ENCODE peak calls at places on chromosomes 5 and 9, in four cellular contexts. B, R, D and W are unnamed samples.

GRCh38 chr5:181152406-181152805 is 5.0 kb downstream of the OR2V2 start:
- DNase-seq in D (no peak), R (no peak), B (peak; percentile 72), W (peak; percentile 44)

GRCh38 chr9:91966503-91966902 is 16.5 kb upstream of the ROR2 start:
- DNase-seq in R (no peak), B (peak; percentile 66), D (no peak), W (no peak)

GRCh38 chr5:64637144-64637543 is 53.2 kb upstream of the SHISAL2B start:
- DNase-seq in R (no peak), D (no peak), B (no peak), W (no peak)

GRCh38 chr9:110626109-110626829 is 42.3 kb upstream of the MUSK start:
- DNase-seq in B (peak; percentile 98), D (no peak), R (no peak), W (no peak)

GRCh38 chr5:22651355-22651754 is 201.8 kb downstream of the CDH12 start:
- DNase-seq in B (no peak), R (no peak), D (no peak), W (no peak)

GRCh38 chr5:168747987-168748777 is 169.0 kb upstream of the PANK3 start:
- DNase-seq in R (peak; percentile 74), B (no peak), D (peak; percentile 52), W (peak; percentile 25)

GRCh38 chr9:91698266-91698665 is 251.8 kb downstream of the ROR2 start:
- DNase-seq in R (no peak), B (no peak), D (no peak), W (no peak)

GRCh38 chr5:140239461-140239860 is 63.4 kb downstream of the PFDN1 start:
- DNase-seq in B (no peak), D (no peak), R (no peak), W (no peak)

GRCh38 chr9:136110082-136111061 is 8.3 kb downstream of the TMEM250 start:
- DNase-seq in R (peak; percentile 60), B (peak; percentile 15), D (no peak), W (no peak)

GRCh38 chr5:31811210-31811609 is 172.3 kb downstream of the PDZD2 start:
- DNase-seq in R (no peak), B (peak; percentile 93), D (peak; percentile 72), W (peak; percentile 17)

GRCh38 chr5:144504929-144505578 is 334.4 kb downstream of the KCTD16 start:
- DNase-seq in B (no peak), R (no peak), D (no peak), W (no peak)

GRCh38 chr9:85213650-85214607 is 527.8 kb downstream of the AGTPBP1 start:
- DNase-seq in R (no peak), D (no peak), B (no peak), W (no peak)

GRCh38 chr5:135916638-135917263 is 21.1 kb upstream of the IL9 start:
- DNase-seq in R (no peak), D (no peak), B (no peak), W (no peak)

GRCh38 chr5:38258319-38259061 is at the start of gene EGFLAM:
- DNase-seq in R (peak; percentile 29), D (peak; percentile 24), B (no peak), W (no peak)

GRCh38 chr9:708182-708555 is 133.3 kb upstream of the DMRT1 start:
- DNase-seq in D (no peak), B (no peak), R (no peak), W (no peak)

GRCh38 chr9:110875275-110875674 is 163.0 kb downstream of the LPAR1 start:
- DNase-seq in R (no peak), B (no peak), D (no peak), W (no peak)

GRCh38 chr9:109335929-109336328 is 15.1 kb upstream of the EPB41L4B start:
- DNase-seq in B (no peak), R (no peak), D (no peak), W (peak; percentile 63)

GRCh38 chr5:131148835-131149234 is 16.2 kb downstream of the HINT1 start:
- DNase-seq in B (no peak), D (no peak), R (no peak), W (no peak)

GRCh38 chr9:78324068-78324650 is 27.2 kb downstream of the PSAT1 start:
- DNase-seq in B (no peak), R (no peak), D (no peak), W (no peak)

GRCh38 chr5:87909382-87909781 is 359.3 kb downstream of the TMEM161B start:
- DNase-seq in B (no peak), R (no peak), D (no peak), W (no peak)

GRCh38 chr5:42514759-42515158 is 91.5 kb downstream of the GHR start:
- DNase-seq in B (no peak), D (no peak), R (no peak), W (peak; percentile 3)

GRCh38 chr5:11130111-11130510 is 369.1 kb upstream of the DAP start:
- DNase-seq in B (no peak), D (no peak), R (no peak), W (no peak)

GRCh38 chr5:39102684-39103155 is 28.5 kb upstream of the RICTOR start:
- DNase-seq in D (no peak), R (peak; percentile 44), B (peak; percentile 24), W (peak; percentile 90)

GRCh38 chr5:1793966-1794895 is 5.4 kb downstream of the MRPL36 start:
- DNase-seq in D (no peak), R (no peak), B (peak; percentile 94), W (peak; percentile 52)

GRCh38 chr9:127505396-127506116 is 54.2 kb downstream of the LRSAM1 start:
- DNase-seq in B (no peak), R (peak; percentile 56), D (peak; percentile 62), W (peak; percentile 35)

GRCh38 chr5:180090769-180091546 is 19.4 kb upstream of the RNF130 start:
- DNase-seq in B (peak; percentile 14), D (no peak), R (no peak), W (peak; percentile 52)

GRCh38 chr9:18060304-18060934 is 413.5 kb upstream of the ADAMTSL1 start:
- DNase-seq in D (peak; percentile 1), B (no peak), R (no peak), W (no peak)

GRCh38 chr5:93574041-93574938 is 6.7 kb downstream of the NR2F1-AS1 start:
- DNase-seq in B (no peak), R (no peak), D (no peak), W (no peak)

GRCh38 chr5:143986567-143987242 is 174.7 kb downstream of the HMHB1 start:
- DNase-seq in R (no peak), B (peak; percentile 85), D (no peak), W (no peak)

GRCh38 chr9:136244776-136245193 is 827 bp downstream of the QSOX2 start:
- DNase-seq in B (no peak), D (no peak), R (no peak), W (no peak)

GRCh38 chr9:133351908-133352634 is 4.1 kb downstream of the RPL7A start:
- DNase-seq in D (peak; percentile 72), B (peak; percentile 60), R (peak; percentile 79), W (peak; percentile 74)

GRCh38 chr9:69047331-69047730 is 11.8 kb downstream of the FXN start:
- DNase-seq in R (no peak), D (no peak), B (no peak), W (no peak)

GRCh38 chr9:127557998-127558546 is 54.0 kb upstream of the STXBP1 start:
- DNase-seq in R (no peak), D (no peak), B (no peak), W (no peak)

GRCh38 chr9:111961575-111961974 is 65.0 kb downstream of the UGCG start:
- DNase-seq in D (no peak), B (peak; percentile 86), R (no peak), W (no peak)

GRCh38 chr9:91053824-91054223 is 252.2 kb downstream of the SYK start:
- DNase-seq in D (no peak), B (no peak), R (no peak), W (no peak)

GRCh38 chr5:22070151-22070550 is 783.0 kb downstream of the CDH12 start:
- DNase-seq in R (no peak), D (no peak), B (no peak), W (no peak)

GRCh38 chr9:76996700-76997099 is 22.8 kb upstream of the FOXB2 start:
- DNase-seq in B (peak; percentile 21), D (no peak), R (peak; percentile 23), W (peak; percentile 12)

GRCh38 chr9:93673271-93673843 is 97.0 kb downstream of the PHF2 start:
- DNase-seq in R (no peak), B (no peak), D (no peak), W (no peak)

DNA sequence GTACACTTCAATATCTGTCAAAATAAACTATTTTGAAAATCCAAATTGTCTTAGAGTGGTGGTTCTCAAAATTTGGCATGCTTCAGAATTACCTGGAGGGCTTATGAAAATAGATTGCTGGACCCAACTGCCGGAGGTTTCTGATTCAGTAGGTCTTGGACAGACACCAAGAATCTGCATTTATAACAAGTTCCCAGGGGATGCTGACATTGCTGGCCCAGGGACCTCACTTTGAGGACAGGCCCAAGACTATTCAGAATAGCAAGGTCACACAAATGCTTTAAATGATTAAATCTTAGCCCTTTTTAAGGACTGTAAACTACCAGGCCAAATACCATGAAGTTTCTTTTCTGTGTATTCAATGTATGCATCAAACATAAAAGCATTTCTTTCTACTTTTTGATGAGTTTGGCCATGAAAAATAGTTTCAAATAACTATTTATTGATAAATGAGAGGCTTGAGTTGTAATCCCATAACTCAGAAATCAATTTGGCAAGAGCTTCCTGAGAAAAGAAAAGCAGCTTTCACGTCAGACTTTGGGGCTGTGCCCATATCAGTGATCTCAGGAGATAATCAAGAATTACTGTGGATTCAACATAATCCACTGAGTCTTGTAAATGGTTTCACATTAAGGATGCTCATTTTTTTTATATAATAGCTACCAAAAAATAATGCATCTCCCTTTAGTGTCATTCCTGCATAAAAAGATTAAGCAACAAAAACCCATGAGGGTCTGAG is 191.4 kb downstream of the FRMD3 start:
- DNase-seq in R (no peak), D (no peak), B (no peak), W (no peak)
- TF ChIP-seq MAZ in R (no peak), D (no peak), B (no peak), W (no peak)

DNA sequence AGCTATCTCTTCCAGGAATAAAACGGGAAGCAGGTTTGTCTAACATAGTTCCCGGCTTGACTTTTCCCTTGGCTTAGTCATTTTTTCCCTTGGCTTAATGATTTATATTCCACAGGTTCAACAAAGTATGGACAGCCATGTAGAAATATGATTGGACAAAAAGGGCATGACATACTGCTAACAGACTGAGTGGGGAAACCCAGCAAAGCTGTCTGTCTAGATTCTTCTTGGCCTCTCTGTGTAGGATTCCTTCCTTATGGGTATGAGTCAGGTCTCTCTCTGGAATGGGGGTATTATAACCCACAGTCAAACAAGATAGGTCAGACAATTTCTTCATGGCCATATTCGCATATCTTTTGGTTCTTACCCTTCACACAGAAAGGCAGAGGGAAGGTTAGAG is 5.7 kb upstream of the MTAP start:
- DNase-seq in R (no peak), D (no peak), B (peak; percentile 76), W (no peak)
- TF ChIP-seq MAZ in R (no peak), D (no peak), B (no peak), W (no peak)

GRCh38 chr5:147384346-147385193 is 125.3 kb downstream of the DPYSL3 start:
- DNase-seq in D (no peak), R (no peak), B (no peak), W (no peak)
- TF ChIP-seq MAZ in D (no peak), R (no peak), B (no peak), W (no peak)

DNA sequence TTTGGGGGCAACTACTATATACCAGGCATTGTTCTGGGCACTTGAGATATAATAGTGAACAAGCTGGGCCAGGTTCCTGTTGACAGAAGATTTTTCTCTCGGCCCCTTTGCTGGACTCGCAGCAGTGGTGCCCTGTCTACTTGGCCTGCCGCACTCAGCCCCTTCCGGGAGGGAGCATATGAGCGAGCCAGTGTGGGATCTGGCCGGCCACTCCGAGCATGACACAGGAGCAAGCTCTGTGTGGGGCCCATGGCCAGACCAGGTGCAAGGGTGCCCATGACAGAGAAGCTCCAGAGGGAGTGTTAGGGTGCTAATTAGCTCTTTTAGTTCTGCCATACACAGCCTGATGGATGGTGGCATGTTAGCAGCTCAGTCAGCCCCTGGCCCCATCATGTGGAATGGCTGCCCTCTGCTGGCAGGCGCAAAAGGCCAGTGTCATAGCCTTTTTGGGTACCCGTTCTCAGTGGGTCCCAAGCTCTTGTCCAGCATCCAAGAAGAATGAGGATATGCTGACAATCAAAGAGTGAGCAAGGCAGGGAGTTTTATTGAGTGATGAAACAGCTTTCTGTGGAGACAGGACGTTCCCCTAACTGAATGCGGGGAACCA is 9.3 kb upstream of the KIF4B start:
- DNase-seq in R (peak; percentile 18), D (no peak), B (no peak), W (peak; percentile 30)
- TF ChIP-seq MAZ in R (no peak), D (no peak), B (no peak), W (no peak)